ENCODE peak calls at places on chromosomes 6 and 20, in four cellular contexts. F is body of pancreas, P is Panc1, X is brain microvascular endothelial cell. M is an unnamed sample.

GRCh38 chr20:31630187-31630790 is 7.4 kb upstream of the COX4I2 start:
- DNase-seq in P (no peak), X (no peak), F (peak; percentile 79), M (no peak)

GRCh38 chr6:75775219-75775618 is 26.2 kb downstream of the MYO6 start:
- DNase-seq in F (no peak), X (no peak), P (no peak), M (no peak)

GRCh38 chr6:164130151-164130550 is 715.6 kb downstream of the QKI start:
- DNase-seq in F (no peak), X (no peak), P (no peak), M (no peak)

GRCh38 chr20:33563788-33564187 is 73.9 kb downstream of the CBFA2T2 start:
- DNase-seq in P (no peak), F (no peak), X (no peak), M (no peak)

GRCh38 chr6:75409286-75409685 is 84.3 kb downstream of the FILIP1 start:
- DNase-seq in P (no peak), X (no peak), F (no peak), M (no peak)

GRCh38 chr20:63359164-63359934 is 1.8 kb downstream of the CHRNA4 start:
- DNase-seq in F (no peak), X (no peak), P (no peak), M (no peak)

GRCh38 chr20:21623781-21624094 is 81.7 kb upstream of the PAX1 start:
- DNase-seq in X (no peak), P (no peak), F (no peak), M (no peak)

GRCh38 chr6:139442188-139442625 is 67.8 kb upstream of the CITED2 start:
- DNase-seq in F (no peak), P (no peak), X (no peak), M (no peak)

GRCh38 chr6:131740161-131740560 is 29.3 kb upstream of the CTAGE9 start:
- DNase-seq in P (no peak), X (peak; percentile 61), F (no peak), M (peak; percentile 70)

GRCh38 chr20:36493013-36493800 is 48.1 kb upstream of the MYL9 start:
- DNase-seq in P (no peak), X (no peak), F (no peak), M (no peak)
- TF ChIP-seq CTCF in P (no peak), X (peak; percentile 37), F (peak; percentile 38), M (peak; percentile 28)

DNA sequence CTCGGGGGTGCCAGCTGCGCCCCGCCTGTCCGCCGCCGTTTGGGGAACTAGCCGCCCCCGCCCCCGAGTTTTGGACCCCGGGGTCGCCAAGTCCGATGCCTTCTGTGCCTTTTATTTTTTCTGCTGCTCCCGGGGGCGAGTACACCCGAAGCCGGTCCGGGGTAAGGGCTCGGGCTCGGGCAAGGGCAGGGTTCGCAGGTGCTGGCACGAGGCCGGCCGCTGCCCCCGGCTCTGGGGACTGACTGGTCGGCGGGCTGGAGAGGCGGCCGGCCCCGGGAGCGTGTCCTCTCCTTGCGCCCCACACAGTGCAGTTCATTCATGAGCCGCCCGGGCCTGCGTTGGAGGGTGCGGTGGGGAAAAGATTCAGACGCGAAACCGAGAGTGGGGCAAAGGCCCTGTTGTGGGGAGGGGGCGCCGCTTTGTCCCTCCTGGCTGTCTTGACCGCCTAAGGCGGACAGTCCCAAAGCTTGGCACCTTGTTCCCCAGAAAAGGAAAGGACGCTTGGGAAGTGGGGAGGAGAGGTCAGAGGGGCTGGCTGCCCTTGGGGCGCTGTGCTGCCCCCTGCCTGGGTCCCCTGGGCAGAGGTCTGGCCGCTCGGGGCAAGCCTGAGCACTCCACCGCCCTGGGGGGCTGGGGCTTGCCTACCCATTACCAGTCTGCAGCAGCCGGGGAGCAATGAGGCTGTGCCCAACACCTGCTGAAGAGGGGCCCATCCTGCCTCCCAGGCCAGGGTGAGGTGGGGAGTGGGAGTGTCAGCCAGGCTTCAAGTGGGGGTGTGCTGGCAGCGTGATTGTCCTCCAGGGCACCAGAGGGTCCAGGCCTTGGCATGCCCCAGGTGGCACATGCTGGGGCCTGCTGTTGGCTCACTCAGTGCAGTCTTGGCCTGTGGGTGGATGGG is 915 bp downstream of the TMEM63B start:
- DNase-seq in P (no peak), X (peak; percentile 30), F (peak; percentile 56), M (no peak)
- TF ChIP-seq CTCF in P (no peak), X (peak; percentile 23), F (peak; percentile 36), M (no peak)

GRCh38 chr6:27867941-27868705 is 44.1 kb downstream of the OR2B2 start:
- DNase-seq in F (no peak), P (no peak), X (no peak), M (no peak)

GRCh38 chr6:27872634-27873028 is 39.6 kb downstream of the OR2B2 start:
- DNase-seq in F (no peak), P (no peak), X (no peak), M (no peak)

GRCh38 chr6:27873101-27874030 is 38.8 kb downstream of the OR2B2 start:
- DNase-seq in F (no peak), P (peak; percentile 94), X (no peak), M (no peak)

GRCh38 chr6:27870486-27870885 is 41.7 kb downstream of the OR2B2 start:
- DNase-seq in P (no peak), X (no peak), F (no peak), M (no peak)

DNA sequence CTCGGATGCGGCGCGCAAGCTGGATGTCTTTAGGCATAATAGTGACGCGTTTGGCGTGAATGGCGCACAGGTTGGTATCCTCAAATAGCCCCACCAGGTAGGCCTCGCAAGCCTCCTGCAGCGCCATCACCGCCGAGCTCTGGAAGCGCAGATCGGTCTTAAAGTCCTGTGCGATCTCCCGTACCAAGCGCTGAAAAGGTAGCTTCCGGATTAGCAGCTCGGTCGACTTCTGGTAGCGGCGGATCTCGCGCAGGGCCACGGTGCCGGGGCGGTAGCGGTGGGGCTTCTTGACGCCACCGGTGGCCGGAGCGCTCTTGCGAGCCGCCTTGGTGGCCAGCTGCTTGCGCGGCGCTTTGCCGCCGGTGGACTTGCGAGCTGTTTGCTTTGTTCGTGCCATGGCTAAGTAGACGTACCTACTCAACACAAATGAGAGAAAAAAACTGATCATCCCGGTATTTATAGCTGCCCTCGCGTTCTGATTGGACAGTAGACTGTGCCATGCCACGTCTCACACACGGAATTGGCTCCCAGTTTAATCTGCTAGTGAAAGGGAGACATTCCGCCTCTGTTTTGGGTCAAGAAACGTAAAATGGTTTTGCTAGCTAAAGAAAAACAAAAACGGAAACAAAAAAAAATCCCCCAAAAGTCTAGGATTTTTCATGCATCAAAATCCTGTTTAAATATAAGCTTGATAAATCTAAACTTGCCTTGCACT is 40.1 kb downstream of the OR2B2 start:
- DNase-seq in X (peak; percentile 96), P (peak; percentile 99), F (peak; percentile 80), M (peak; percentile 88)
- TF ChIP-seq CTCF in X (peak; percentile 45), P (peak; percentile 62), F (peak; percentile 17), M (peak; percentile 21)

DNA sequence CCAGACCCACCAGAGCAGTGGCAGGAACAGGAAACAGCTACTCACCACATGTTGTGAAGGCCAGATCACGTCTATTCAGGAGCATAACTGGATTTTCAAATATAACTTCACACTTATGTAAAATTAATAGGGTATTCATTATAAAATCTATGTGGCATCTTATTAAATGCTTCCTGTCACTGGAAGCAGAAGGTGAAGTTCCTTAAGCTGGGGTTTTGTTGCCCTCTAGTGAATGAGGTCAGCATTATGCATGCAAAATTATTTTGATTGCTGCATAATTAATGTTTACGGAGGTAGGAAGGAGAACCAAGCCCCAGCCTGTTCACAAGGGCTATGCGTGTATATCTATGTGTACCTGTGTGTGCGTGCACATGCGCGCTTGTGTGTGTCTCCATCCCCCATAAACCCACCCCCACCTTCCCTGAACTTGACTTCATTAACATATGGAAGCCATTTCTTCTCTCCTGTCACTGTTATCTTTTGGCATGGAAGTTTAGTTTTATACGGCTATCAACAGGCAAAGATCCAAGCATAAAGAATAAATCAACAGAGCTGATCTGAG is 90.3 kb upstream of the CDH4 start:
- DNase-seq in F (no peak), X (no peak), P (no peak), M (no peak)
- TF ChIP-seq CTCF in F (no peak), X (peak; percentile 19), P (no peak), M (no peak)

GRCh38 chr6:55888917-55889316 is 13.5 kb upstream of the BMP5 start:
- DNase-seq in X (no peak), F (no peak), P (no peak), M (no peak)

GRCh38 chr6:55882731-55883595 is 7.6 kb upstream of the BMP5 start:
- DNase-seq in F (no peak), X (peak; percentile 84), P (peak; percentile 80), M (peak; percentile 77)

GRCh38 chr6:55886185-55886836 is 10.9 kb upstream of the BMP5 start:
- DNase-seq in F (no peak), X (no peak), P (no peak), M (no peak)
- TF ChIP-seq CTCF in F (peak; percentile 40), X (no peak), P (peak; percentile 19), M (peak; percentile 29)

DNA sequence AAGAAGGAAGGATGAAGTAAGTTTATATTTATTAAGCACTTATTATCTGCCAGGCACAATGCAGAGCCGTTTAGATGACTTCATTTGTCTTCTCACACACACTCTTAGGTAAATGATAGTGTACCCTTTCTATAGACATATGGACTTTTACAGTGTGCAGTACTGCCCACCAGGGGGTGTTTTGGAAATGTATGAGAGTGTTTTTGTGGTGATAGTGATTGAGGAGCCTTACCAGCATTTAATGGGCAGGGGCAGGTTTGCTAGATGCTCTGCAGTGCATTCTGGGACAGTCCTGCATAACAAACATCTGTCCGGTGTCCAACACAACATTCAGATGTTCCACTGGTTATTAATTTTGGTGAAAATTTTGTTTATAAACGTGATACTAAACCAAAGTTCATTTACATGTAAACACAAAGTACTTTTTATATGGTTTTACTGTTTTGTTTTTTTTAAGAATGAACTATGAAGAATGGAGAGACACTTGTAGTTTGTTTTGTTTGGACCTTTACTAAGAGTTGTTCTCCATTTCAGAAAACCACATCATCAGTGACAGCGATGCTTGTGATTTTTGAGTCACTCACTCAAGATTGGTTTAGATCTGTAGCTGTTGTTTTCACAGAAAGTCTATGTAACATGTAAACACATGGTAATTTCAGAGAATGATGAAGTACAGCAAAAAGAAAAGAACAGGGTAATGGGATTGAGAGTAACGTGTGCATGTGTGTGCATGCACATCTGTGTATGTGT is 19.9 kb downstream of the KCNS1 start:
- DNase-seq in P (no peak), X (peak; percentile 33), F (no peak), M (no peak)
- TF ChIP-seq CTCF in P (peak; percentile 45), X (peak; percentile 69), F (no peak), M (peak; percentile 53)

DNA sequence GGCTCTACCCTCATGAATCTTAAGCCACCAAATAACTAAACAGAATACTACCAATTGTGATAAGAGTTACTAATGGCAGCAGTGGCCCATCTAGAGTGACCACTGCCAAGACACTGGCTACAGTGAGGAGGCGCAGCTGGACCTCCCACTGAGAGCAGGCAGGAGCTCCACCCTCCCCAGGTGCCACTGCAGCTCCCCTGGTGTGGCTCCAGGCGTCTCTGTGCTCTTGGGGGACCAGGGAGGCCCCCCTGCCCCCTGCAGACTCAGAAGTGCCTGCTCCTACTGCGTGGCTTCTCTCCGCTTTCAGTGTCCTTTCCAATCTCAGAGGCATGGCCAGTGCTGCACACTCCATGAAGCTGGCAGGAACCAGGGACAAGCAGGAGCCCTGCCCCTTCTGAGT is 23.4 kb downstream of the MC3R start:
- DNase-seq in X (no peak), F (no peak), P (no peak), M (no peak)
- TF ChIP-seq CTCF in X (no peak), F (no peak), P (no peak), M (no peak)

GRCh38 chr20:50717312-50717711 is 14.1 kb upstream of the PARD6B start:
- DNase-seq in P (no peak), X (no peak), F (no peak), M (no peak)

GRCh38 chr20:50716518-50716917 is 14.9 kb upstream of the PARD6B start:
- DNase-seq in P (no peak), X (no peak), F (no peak), M (no peak)

GRCh38 chr20:50720582-50720981 is 10.8 kb upstream of the PARD6B start:
- DNase-seq in F (no peak), X (no peak), P (no peak), M (no peak)

GRCh38 chr20:50719328-50719727 is 12.1 kb upstream of the PARD6B start:
- DNase-seq in X (no peak), F (no peak), P (no peak), M (no peak)

GRCh38 chr20:50717974-50718761 is 13.2 kb upstream of the PARD6B start:
- DNase-seq in F (no peak), X (peak; percentile 16), P (no peak), M (no peak)
- TF ChIP-seq CTCF in F (no peak), X (peak; percentile 36), P (no peak), M (peak; percentile 9)

M was measured in AG09309.